ENCODE peak calls at places on chromosomes 16 and 17, in six cellular contexts. One of them, this sample, is unnamed.

GRCh38 chr17:72171703-72172670 is 51.2 kb downstream of the SOX9 start:
- DNase-seq in A549: no peak
- DNase-seq in GM12878: no peak
- DNase-seq in K562: no peak
- DNase-seq in HepG2: no peak
- DNase-seq in H1: no peak
- DNase-seq in this sample: no peak

GRCh38 chr17:59165933-59166342 is 10.4 kb downstream of the PRR11 start:
- DNase-seq in A549: peak; percentile 62
- DNase-seq in GM12878: peak; percentile 57
- DNase-seq in K562: peak; percentile 18
- DNase-seq in HepG2: peak; percentile 67
- DNase-seq in H1: peak; percentile 57
- DNase-seq in this sample: peak; percentile 60

GRCh38 chr17:82948081-82948511 is 108.3 kb upstream of the ZNF750 start:
- DNase-seq in A549: no peak
- DNase-seq in GM12878: no peak
- DNase-seq in K562: no peak
- DNase-seq in HepG2: no peak
- DNase-seq in H1: no peak
- DNase-seq in this sample: no peak

GRCh38 chr16:1924095-1924494 is 5.9 kb upstream of the HS3ST6 start:
- DNase-seq in A549: no peak
- DNase-seq in GM12878: no peak
- DNase-seq in K562: no peak
- DNase-seq in HepG2: no peak
- DNase-seq in H1: no peak
- DNase-seq in this sample: no peak

GRCh38 chr17:50635720-50636144 is 1.1 kb downstream of the ABCC3 start:
- DNase-seq in A549: no peak
- DNase-seq in GM12878: no peak
- DNase-seq in K562: no peak
- DNase-seq in HepG2: no peak
- DNase-seq in H1: no peak
- DNase-seq in this sample: no peak

GRCh38 chr17:37081287-37081686 is 132.5 kb downstream of the AATF start:
- DNase-seq in A549: peak; percentile 22
- DNase-seq in GM12878: no peak
- DNase-seq in K562: no peak
- DNase-seq in HepG2: no peak
- DNase-seq in H1: no peak
- DNase-seq in this sample: no peak

GRCh38 chr16:21644674-21645073 is 7.7 kb downstream of the IGSF6 start:
- DNase-seq in A549: no peak
- DNase-seq in GM12878: no peak
- DNase-seq in K562: no peak
- DNase-seq in HepG2: no peak
- DNase-seq in H1: no peak
- DNase-seq in this sample: no peak

GRCh38 chr17:40307001-40307690 is 1.8 kb upstream of the RARA start:
- DNase-seq in A549: no peak
- DNase-seq in GM12878: no peak
- DNase-seq in K562: peak; percentile 50
- DNase-seq in HepG2: no peak
- DNase-seq in H1: no peak
- DNase-seq in this sample: no peak

GRCh38 chr16:13104772-13105171 is 203.4 kb downstream of the SHISA9 start:
- DNase-seq in A549: no peak
- DNase-seq in GM12878: no peak
- DNase-seq in K562: no peak
- DNase-seq in HepG2: no peak
- DNase-seq in H1: no peak
- DNase-seq in this sample: no peak

GRCh38 chr16:89536886-89537548 is 23.5 kb upstream of the RPL13 start:
- DNase-seq in A549: no peak
- DNase-seq in GM12878: no peak
- DNase-seq in K562: no peak
- DNase-seq in HepG2: no peak
- DNase-seq in H1: no peak
- DNase-seq in this sample: no peak

GRCh38 chr17:73188011-73188410 is 4.8 kb upstream of the COG1 start:
- DNase-seq in A549: no peak
- DNase-seq in GM12878: no peak
- DNase-seq in K562: no peak
- DNase-seq in HepG2: no peak
- DNase-seq in H1: no peak
- DNase-seq in this sample: no peak

GRCh38 chr17:49995055-49995738 is at the start of gene DLX3:
- DNase-seq in A549: peak; percentile 72
- DNase-seq in GM12878: no peak
- DNase-seq in K562: no peak
- DNase-seq in HepG2: no peak
- DNase-seq in H1: peak; percentile 88
- DNase-seq in this sample: peak; percentile 62

GRCh38 chr16:11379420-11379819 is 34.2 kb downstream of the RMI2 start:
- DNase-seq in A549: no peak
- DNase-seq in GM12878: peak; percentile 71
- DNase-seq in K562: no peak
- DNase-seq in HepG2: no peak
- DNase-seq in H1: no peak
- DNase-seq in this sample: peak; percentile 65

GRCh38 chr17:42683407-42684031 is 1.2 kb downstream of the CNTNAP1 start:
- DNase-seq in A549: no peak
- DNase-seq in GM12878: no peak
- DNase-seq in K562: no peak
- DNase-seq in HepG2: no peak
- DNase-seq in H1: peak; percentile 66
- DNase-seq in this sample: peak; percentile 46

GRCh38 chr17:77546772-77547201 is 406.0 kb downstream of the SEC14L1 start:
- DNase-seq in A549: no peak
- DNase-seq in GM12878: no peak
- DNase-seq in K562: peak; percentile 25
- DNase-seq in HepG2: no peak
- DNase-seq in H1: peak; percentile 55
- DNase-seq in this sample: no peak

GRCh38 chr17:48215583-48216139 is 108.1 kb downstream of the SNX11 start:
- DNase-seq in A549: peak; percentile 80
- DNase-seq in GM12878: no peak
- DNase-seq in K562: peak; percentile 62
- DNase-seq in HepG2: peak; percentile 8
- DNase-seq in H1: peak; percentile 47
- DNase-seq in this sample: peak; percentile 28

GRCh38 chr16:85245307-85246172 is 133.3 kb upstream of the CIBAR2 start:
- DNase-seq in A549: peak; percentile 69
- DNase-seq in GM12878: no peak
- DNase-seq in K562: peak; percentile 86
- DNase-seq in HepG2: peak; percentile 51
- DNase-seq in H1: peak; percentile 82
- DNase-seq in this sample: peak; percentile 79

GRCh38 chr17:35731932-35732805 is 730 bp downstream of the RASL10B start:
- DNase-seq in A549: no peak
- DNase-seq in GM12878: no peak
- DNase-seq in K562: no peak
- DNase-seq in HepG2: no peak
- DNase-seq in H1: peak; percentile 70
- DNase-seq in this sample: no peak

GRCh38 chr16:84044108-84044488 is 1.5 kb upstream of the SLC38A8 start:
- DNase-seq in A549: peak; percentile 53
- DNase-seq in GM12878: no peak
- DNase-seq in K562: peak; percentile 68
- DNase-seq in HepG2: peak; percentile 73
- DNase-seq in H1: no peak
- DNase-seq in this sample: peak; percentile 28

GRCh38 chr17:43627657-43628650 is 33.8 kb downstream of the MEOX1 start:
- DNase-seq in A549: no peak
- DNase-seq in GM12878: no peak
- DNase-seq in K562: no peak
- DNase-seq in HepG2: no peak
- DNase-seq in H1: no peak
- DNase-seq in this sample: peak; percentile 31

GRCh38 chr17:76336756-76337412 is 16.8 kb downstream of the PRPSAP1 start:
- DNase-seq in A549: no peak
- DNase-seq in GM12878: no peak
- DNase-seq in K562: no peak
- DNase-seq in HepG2: no peak
- DNase-seq in H1: no peak
- DNase-seq in this sample: no peak

GRCh38 chr16:66973716-66974115 is 12.7 kb downstream of the CES3 start:
- DNase-seq in A549: no peak
- DNase-seq in GM12878: no peak
- DNase-seq in K562: no peak
- DNase-seq in HepG2: no peak
- DNase-seq in H1: no peak
- DNase-seq in this sample: no peak

GRCh38 chr17:39739020-39739884 is 1.5 kb downstream of the GRB7 start:
- DNase-seq in A549: peak; percentile 80
- DNase-seq in GM12878: no peak
- DNase-seq in K562: peak; percentile 69
- DNase-seq in HepG2: peak; percentile 100
- DNase-seq in H1: peak; percentile 88
- DNase-seq in this sample: no peak

GRCh38 chr17:59848778-59849177 is 44.0 kb downstream of the TUBD1 start:
- DNase-seq in A549: no peak
- DNase-seq in GM12878: no peak
- DNase-seq in K562: no peak
- DNase-seq in HepG2: peak; percentile 75
- DNase-seq in H1: no peak
- DNase-seq in this sample: peak; percentile 75

GRCh38 chr16:23206986-23207385 is 24.4 kb downstream of the SCNN1G start:
- DNase-seq in A549: no peak
- DNase-seq in GM12878: no peak
- DNase-seq in K562: no peak
- DNase-seq in HepG2: no peak
- DNase-seq in H1: no peak
- DNase-seq in this sample: no peak

GRCh38 chr17:47239663-47240374 is 13.8 kb upstream of the ITGB3 start:
- DNase-seq in A549: peak; percentile 75
- DNase-seq in GM12878: peak; percentile 40
- DNase-seq in K562: no peak
- DNase-seq in HepG2: no peak
- DNase-seq in H1: no peak
- DNase-seq in this sample: peak; percentile 98

DNA sequence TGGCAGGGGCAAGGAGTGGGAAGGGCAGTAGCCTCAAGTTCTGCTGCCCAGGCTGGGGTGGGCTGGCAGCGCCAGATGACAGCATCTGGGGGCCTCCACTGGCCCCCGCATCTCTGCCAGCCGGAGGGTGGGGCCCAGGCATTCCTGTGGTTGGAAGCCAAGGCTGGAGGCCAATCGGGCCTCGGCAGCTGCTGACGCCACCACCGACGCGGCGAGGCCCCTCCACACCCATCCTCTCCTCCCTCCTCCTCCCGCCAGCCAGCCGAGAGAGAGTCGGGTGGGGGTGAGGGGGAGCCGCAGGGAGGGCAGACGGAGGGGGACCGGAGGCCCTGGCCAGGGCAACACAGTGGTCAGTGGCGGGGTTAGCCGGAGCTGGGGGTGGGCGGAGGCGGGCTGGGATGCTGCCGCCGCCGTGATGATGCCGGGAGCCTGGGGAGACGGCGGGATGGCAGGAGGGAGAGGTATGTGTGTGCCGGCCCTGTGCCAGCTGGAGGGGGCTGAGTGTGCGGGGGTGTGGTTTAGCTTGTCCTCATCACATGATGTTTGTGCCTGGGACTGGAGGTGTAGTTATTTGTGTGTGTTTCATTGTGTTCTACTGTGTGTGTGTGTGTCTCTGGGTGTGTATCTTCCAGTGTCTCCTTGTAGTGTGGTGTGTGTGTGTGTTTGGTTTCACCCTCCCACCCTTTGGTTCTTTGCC is 36.6 kb downstream of the ARHGAP23 start:
- DNase-seq in A549: peak; percentile 81
- DNase-seq in GM12878: no peak
- DNase-seq in K562: peak; percentile 90
- DNase-seq in HepG2: no peak
- DNase-seq in H1: no peak
- DNase-seq in this sample: peak; percentile 94
- TF ChIP-seq USF2 in A549: no peak
- TF ChIP-seq USF2 in GM12878: no peak
- TF ChIP-seq USF2 in K562: no peak
- TF ChIP-seq USF2 in HepG2: no peak
- TF ChIP-seq USF2 in H1: no peak
- TF ChIP-seq USF2 in this sample: peak; percentile 67

GRCh38 chr17:64369007-64369893 is 21.4 kb downstream of the PECAM1 start:
- DNase-seq in A549: no peak
- DNase-seq in GM12878: no peak
- DNase-seq in K562: no peak
- DNase-seq in HepG2: peak; percentile 76
- DNase-seq in H1: no peak
- DNase-seq in this sample: no peak
- TF ChIP-seq POLR2A in A549: no peak
- TF ChIP-seq POLR2A in GM12878: no peak
- TF ChIP-seq POLR2A in K562: no peak
- TF ChIP-seq POLR2A in HepG2: no peak
- TF ChIP-seq POLR2A in H1: no peak
- TF ChIP-seq POLR2A in this sample: no peak

GRCh38 chr17:28735242-28735722 is 6.7 kb downstream of the NEK8 start:
- DNase-seq in A549: peak; percentile 56
- DNase-seq in GM12878: no peak
- DNase-seq in K562: peak; percentile 88
- DNase-seq in HepG2: no peak
- DNase-seq in H1: no peak
- DNase-seq in this sample: no peak
- TF ChIP-seq USF2 in A549: no peak
- TF ChIP-seq USF2 in GM12878: no peak
- TF ChIP-seq USF2 in K562: no peak
- TF ChIP-seq USF2 in HepG2: no peak
- TF ChIP-seq USF2 in H1: no peak
- TF ChIP-seq USF2 in this sample: no peak

GRCh38 chr16:26554030-26554429 is 512.7 kb upstream of the C16orf82 start:
- DNase-seq in A549: no peak
- DNase-seq in GM12878: no peak
- DNase-seq in K562: no peak
- DNase-seq in HepG2: no peak
- DNase-seq in H1: no peak
- DNase-seq in this sample: no peak

GRCh38 chr16:26547681-26548080 is 519.0 kb upstream of the C16orf82 start:
- DNase-seq in A549: no peak
- DNase-seq in GM12878: no peak
- DNase-seq in K562: no peak
- DNase-seq in HepG2: no peak
- DNase-seq in H1: no peak
- DNase-seq in this sample: no peak

GRCh38 chr16:26546573-26546972 is 520.2 kb upstream of the C16orf82 start:
- DNase-seq in A549: no peak
- DNase-seq in GM12878: no peak
- DNase-seq in K562: no peak
- DNase-seq in HepG2: no peak
- DNase-seq in H1: no peak
- DNase-seq in this sample: no peak

DNA sequence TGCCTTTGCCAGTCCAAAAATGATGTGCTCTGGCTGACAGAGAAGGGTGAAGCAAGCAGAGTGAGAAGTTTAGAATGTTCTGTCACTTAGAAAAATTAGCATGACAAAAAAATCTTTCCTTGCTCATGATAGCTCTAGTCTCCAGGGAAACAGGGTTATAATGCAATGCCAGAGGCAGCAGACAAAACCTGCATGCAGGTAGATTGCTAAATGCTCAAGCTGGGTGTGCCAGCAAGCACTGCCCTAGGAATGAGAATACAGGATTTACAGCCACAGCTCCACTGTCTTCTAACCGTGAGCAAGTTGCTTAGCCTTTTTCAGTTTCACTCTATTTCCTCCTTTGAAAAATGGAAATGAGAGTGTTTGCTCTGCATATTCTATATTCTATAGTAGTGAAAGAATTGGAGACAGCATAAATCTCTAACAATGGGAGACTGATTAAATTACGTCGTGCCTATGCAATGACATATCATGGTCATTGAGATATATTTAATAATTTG is 516.6 kb upstream of the C16orf82 start:
- DNase-seq in A549: no peak
- DNase-seq in GM12878: no peak
- DNase-seq in K562: no peak
- DNase-seq in HepG2: no peak
- DNase-seq in H1: no peak
- DNase-seq in this sample: no peak
- TF ChIP-seq POLR2A in A549: no peak
- TF ChIP-seq POLR2A in GM12878: no peak
- TF ChIP-seq POLR2A in K562: no peak
- TF ChIP-seq POLR2A in HepG2: no peak
- TF ChIP-seq POLR2A in H1: no peak
- TF ChIP-seq POLR2A in this sample: no peak